ENCODE peak calls at places on chromosomes 3 and 15, in seven cellular contexts. I, E, N, W, O, D and V are unnamed samples.

GRCh38 chr3:170438836-170439235 is 20.2 kb downstream of the CLDN11 start:
- DNase-seq in I (no peak), E (no peak), N (no peak), W (no peak), O (no peak), D (no peak), V (no peak)

GRCh38 chr3:72081456-72081855 is 296.5 kb upstream of the PROK2 start:
- DNase-seq in I (no peak), E (no peak), N (no peak), W (no peak), O (no peak), D (no peak), V (no peak)

GRCh38 chr3:188916934-188917391 is 254.8 kb upstream of the TPRG1 start:
- DNase-seq in I (peak; percentile 21), E (peak; percentile 65), N (no peak), W (no peak), O (no peak), D (no peak), V (no peak)

GRCh38 chr3:120652281-120652680 is 29.8 kb downstream of the HGD start:
- DNase-seq in I (no peak), E (no peak), N (no peak), W (no peak), O (no peak), D (no peak), V (no peak)

GRCh38 chr15:48371961-48372360 is 40.7 kb downstream of the DUT start:
- DNase-seq in I (no peak), E (no peak), N (no peak), W (no peak), O (peak; percentile 42), D (no peak), V (no peak)

GRCh38 chr3:49671291-49672288 is 2.6 kb upstream of the APEH start:
- DNase-seq in I (peak; percentile 79), E (peak; percentile 83), N (peak; percentile 84), W (peak; percentile 71), O (peak; percentile 51), D (no peak), V (peak; percentile 95)

GRCh38 chr3:163541629-163542028 is 1536.7 kb downstream of the SI start:
- DNase-seq in I (no peak), E (no peak), N (no peak), W (no peak), O (no peak), D (no peak), V (no peak)

GRCh38 chr3:31461441-31461840 is 71.3 kb upstream of the STT3B start:
- DNase-seq in I (no peak), E (no peak), N (no peak), W (no peak), O (peak; percentile 53), D (no peak), V (no peak)

GRCh38 chr15:58352026-58352929 is 79.5 kb upstream of the LIPC start:
- DNase-seq in I (no peak), E (no peak), N (no peak), W (no peak), O (no peak), D (no peak), V (no peak)

GRCh38 chr3:123511726-123512125 is 62.8 kb upstream of the ADCY5 start:
- DNase-seq in I (no peak), E (no peak), N (peak; percentile 21), W (no peak), O (no peak), D (no peak), V (no peak)

GRCh38 chr15:25971053-25971452 is 107.9 kb upstream of the ATP10A start:
- DNase-seq in I (no peak), E (no peak), N (no peak), W (no peak), O (peak; percentile 39), D (no peak), V (no peak)

GRCh38 chr3:4350789-4351163 is 47.6 kb downstream of the SETMAR start:
- DNase-seq in I (peak; percentile 66), E (peak; percentile 76), N (no peak), W (peak; percentile 53), O (peak; percentile 67), D (peak; percentile 12), V (no peak)

GRCh38 chr3:154310840-154311239 is 13.4 kb downstream of the DHX36 start:
- DNase-seq in I (no peak), E (no peak), N (no peak), W (no peak), O (peak; percentile 29), D (no peak), V (no peak)

GRCh38 chr3:129035360-129036233 is 25.0 kb upstream of the GP9 start:
- DNase-seq in I (no peak), E (no peak), N (no peak), W (no peak), O (no peak), D (no peak), V (peak; percentile 26)

GRCh38 chr3:65828706-65829105 is 210.0 kb downstream of the MAGI1 start:
- DNase-seq in I (no peak), E (no peak), N (no peak), W (no peak), O (peak; percentile 27), D (no peak), V (peak; percentile 68)

GRCh38 chr15:31091531-31091930 is 10.0 kb downstream of the TRPM1 start:
- DNase-seq in I (no peak), E (no peak), N (no peak), W (no peak), O (peak; percentile 50), D (no peak), V (no peak)

GRCh38 chr3:128293930-128294329 is 140.6 kb downstream of the EEFSEC start:
- DNase-seq in I (no peak), E (no peak), N (no peak), W (no peak), O (no peak), D (no peak), V (peak; percentile 20)

GRCh38 chr15:82641129-82641798 is 5.9 kb downstream of the CPEB1 start:
- DNase-seq in I (no peak), E (peak; percentile 14), N (no peak), W (no peak), O (no peak), D (no peak), V (no peak)

GRCh38 chr3:18385706-18386105 is 39.4 kb downstream of the SATB1 start:
- DNase-seq in I (no peak), E (no peak), N (no peak), W (no peak), O (no peak), D (no peak), V (no peak)

GRCh38 chr3:76523337-76523736 is 516.6 kb upstream of the ROBO2 start:
- DNase-seq in I (no peak), E (no peak), N (no peak), W (no peak), O (no peak), D (no peak), V (no peak)
- TF ChIP-seq CTCF in I (no peak), E (no peak), N (no peak), W (no peak), O (no peak), D (no peak), V (no peak)

GRCh38 chr3:55885721-55886120 is 398.6 kb upstream of the WNT5A start:
- DNase-seq in I (peak; percentile 21), E (no peak), N (no peak), W (no peak), O (peak; percentile 46), D (no peak), V (no peak)
- TF ChIP-seq CTCF in I (no peak), E (no peak), N (no peak), W (no peak), O (peak; percentile 25), D (peak; percentile 41), V (peak; percentile 60)

GRCh38 chr15:89412906-89413411 is 78.3 kb upstream of the POLG start:
- DNase-seq in I (no peak), E (no peak), N (no peak), W (no peak), O (no peak), D (no peak), V (no peak)
- TF ChIP-seq CTCF in I (no peak), E (no peak), N (no peak), W (no peak), O (no peak), D (no peak), V (no peak)

GRCh38 chr15:32998979-32999677 is 195.4 kb downstream of the FMN1 start:
- DNase-seq in I (no peak), E (no peak), N (no peak), W (no peak), O (peak; percentile 93), D (no peak), V (no peak)

GRCh38 chr15:32991544-32992192 is 202.8 kb downstream of the FMN1 start:
- DNase-seq in I (no peak), E (no peak), N (no peak), W (no peak), O (no peak), D (no peak), V (no peak)

GRCh38 chr15:32998182-32998581 is 196.3 kb downstream of the FMN1 start:
- DNase-seq in I (no peak), E (no peak), N (no peak), W (no peak), O (no peak), D (no peak), V (no peak)

GRCh38 chr15:32993285-32993684 is 201.2 kb downstream of the FMN1 start:
- DNase-seq in I (no peak), E (peak; percentile 1), N (no peak), W (no peak), O (peak; percentile 35), D (no peak), V (no peak)

DNA sequence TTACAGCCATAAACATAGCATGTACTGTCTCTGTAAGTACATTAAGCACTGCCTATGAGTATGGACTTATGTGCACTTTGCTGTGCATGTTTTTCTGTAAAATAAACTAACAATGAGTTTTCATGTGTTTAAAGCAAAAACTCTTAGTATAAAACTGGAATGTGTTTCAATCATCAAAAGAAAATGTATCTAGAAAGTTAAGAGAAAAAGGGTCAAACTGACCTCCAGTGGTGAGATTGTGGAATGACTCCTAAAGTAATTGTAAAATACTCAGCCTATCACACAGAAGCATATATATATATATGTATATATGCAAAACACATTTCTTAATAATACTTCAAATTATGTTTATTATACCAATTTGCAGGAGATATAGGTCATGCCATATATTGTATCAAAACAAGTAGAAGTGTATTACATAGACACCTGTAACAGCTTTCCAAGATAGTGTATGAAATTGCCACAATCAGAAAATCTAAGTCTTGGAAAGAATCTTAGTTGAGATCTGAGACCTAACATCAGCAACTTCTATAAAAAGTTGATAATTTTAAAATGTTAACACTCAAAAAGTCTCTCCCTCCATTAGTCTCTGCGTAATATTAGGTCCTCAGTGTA is 199.6 kb downstream of the FMN1 start:
- DNase-seq in I (no peak), E (peak; percentile 44), N (no peak), W (peak; percentile 42), O (peak; percentile 63), D (no peak), V (no peak)
- TF ChIP-seq CTCF in I (peak; percentile 20), E (peak; percentile 35), N (peak; percentile 51), W (peak; percentile 47), O (peak; percentile 76), D (peak; percentile 38), V (peak; percentile 85)

DNA sequence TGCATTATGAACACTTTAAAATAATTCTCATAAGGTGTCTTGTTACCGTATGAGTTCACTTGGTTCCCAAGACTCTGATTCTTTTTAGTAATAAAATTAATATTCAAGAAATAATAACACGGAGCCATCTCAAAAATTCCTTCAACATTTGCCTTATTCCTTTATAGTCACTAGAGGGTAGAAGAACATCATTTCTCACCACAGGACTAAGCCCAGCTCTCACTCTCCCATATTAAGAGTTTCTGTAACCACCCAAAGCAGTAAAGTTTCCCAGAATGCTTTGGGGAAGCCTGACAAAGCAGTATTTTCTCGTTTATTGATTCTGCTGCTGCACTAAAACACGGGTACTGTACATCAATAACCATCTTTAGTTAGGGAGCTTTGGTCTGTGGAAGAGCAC is 114.9 kb downstream of the MCTP2 start:
- DNase-seq in I (no peak), E (no peak), N (no peak), W (no peak), O (peak; percentile 2), D (no peak), V (no peak)
- TF ChIP-seq CTCF in I (no peak), E (no peak), N (no peak), W (no peak), O (no peak), D (no peak), V (peak; percentile 24)